ENCODE peak calls at places on chromosomes 3 and 15, in five cellular contexts. One of them, this sample, is unnamed.
A peak's percentile ranks its signal among the peaks of the same experiment; 100 is the strongest.

GRCh38 chr3:153072382-153072781 is 89.6 kb upstream of the RAP2B start:
- DNase-seq in NT2/D1: no peak
- DNase-seq in NCI-H345: no peak
- DNase-seq in RPMI7951: no peak
- DNase-seq in fibroblast of mammary gland: no peak
- DNase-seq in this sample: no peak

GRCh38 chr15:23532019-23532418 is 33.5 kb upstream of the MKRN3 start:
- DNase-seq in RPMI7951: peak; percentile 48
- DNase-seq in NCI-H345: no peak
- DNase-seq in NT2/D1: no peak
- DNase-seq in fibroblast of mammary gland: peak; percentile 1
- DNase-seq in this sample: peak; percentile 2

GRCh38 chr3:185308126-185308754 is 54.4 kb upstream of the EHHADH start:
- DNase-seq in RPMI7951: peak; percentile 64
- DNase-seq in NT2/D1: peak; percentile 88
- DNase-seq in fibroblast of mammary gland: peak; percentile 62
- DNase-seq in NCI-H345: peak; percentile 7
- DNase-seq in this sample: peak; percentile 67

GRCh38 chr3:186361612-186362408 is at the start of gene DGKG:
- DNase-seq in RPMI7951: peak; percentile 21
- DNase-seq in NCI-H345: peak; percentile 94
- DNase-seq in fibroblast of mammary gland: no peak
- DNase-seq in NT2/D1: no peak
- DNase-seq in this sample: peak; percentile 25

GRCh38 chr3:50222169-50222528 is 13.9 kb upstream of the GNAI2 start:
- DNase-seq in NCI-H345: no peak
- DNase-seq in RPMI7951: no peak
- DNase-seq in NT2/D1: no peak
- DNase-seq in fibroblast of mammary gland: no peak
- DNase-seq in this sample: no peak

GRCh38 chr3:197591816-197592215 is 36.0 kb upstream of the BDH1 start:
- DNase-seq in RPMI7951: no peak
- DNase-seq in fibroblast of mammary gland: no peak
- DNase-seq in NCI-H345: no peak
- DNase-seq in NT2/D1: no peak
- DNase-seq in this sample: no peak

GRCh38 chr3:50395070-50395860 is 35.9 kb upstream of the TMEM115 start:
- DNase-seq in NT2/D1: no peak
- DNase-seq in NCI-H345: no peak
- DNase-seq in fibroblast of mammary gland: no peak
- DNase-seq in RPMI7951: no peak
- DNase-seq in this sample: no peak

GRCh38 chr15:68055224-68055705 is 1.1 kb downstream of the PIAS1 start:
- DNase-seq in NCI-H345: peak; percentile 22
- DNase-seq in fibroblast of mammary gland: peak; percentile 61
- DNase-seq in NT2/D1: no peak
- DNase-seq in RPMI7951: peak; percentile 63
- DNase-seq in this sample: peak; percentile 67

GRCh38 chr15:64865998-64866520 is 24.3 kb downstream of the PLEKHO2 start:
- DNase-seq in NCI-H345: no peak
- DNase-seq in RPMI7951: peak; percentile 95
- DNase-seq in fibroblast of mammary gland: peak; percentile 75
- DNase-seq in NT2/D1: peak; percentile 97
- DNase-seq in this sample: peak; percentile 99

GRCh38 chr15:74422723-74423442 is 10.9 kb downstream of the SEMA7A start:
- DNase-seq in RPMI7951: peak; percentile 97
- DNase-seq in fibroblast of mammary gland: peak; percentile 77
- DNase-seq in NT2/D1: peak; percentile 43
- DNase-seq in NCI-H345: no peak
- DNase-seq in this sample: peak; percentile 95

GRCh38 chr3:187227658-187228258 is 30.5 kb downstream of the RTP1 start:
- DNase-seq in NCI-H345: no peak
- DNase-seq in NT2/D1: no peak
- DNase-seq in RPMI7951: no peak
- DNase-seq in fibroblast of mammary gland: peak; percentile 84
- DNase-seq in this sample: peak; percentile 92

GRCh38 chr3:54986294-54986693 is 58.4 kb upstream of the LRTM1 start:
- DNase-seq in NT2/D1: no peak
- DNase-seq in NCI-H345: no peak
- DNase-seq in RPMI7951: no peak
- DNase-seq in fibroblast of mammary gland: no peak
- DNase-seq in this sample: no peak

GRCh38 chr3:82773207-82773606 is 1011.8 kb upstream of the GBE1 start:
- DNase-seq in NCI-H345: no peak
- DNase-seq in fibroblast of mammary gland: no peak
- DNase-seq in NT2/D1: no peak
- DNase-seq in RPMI7951: no peak
- DNase-seq in this sample: no peak

GRCh38 chr3:151609491-151609890 is 124.2 kb upstream of the AADACL2 start:
- DNase-seq in NCI-H345: no peak
- DNase-seq in fibroblast of mammary gland: no peak
- DNase-seq in RPMI7951: no peak
- DNase-seq in NT2/D1: no peak
- DNase-seq in this sample: no peak

GRCh38 chr3:184465883-184466412 is 86.1 kb downstream of the CHRD start:
- DNase-seq in NCI-H345: no peak
- DNase-seq in RPMI7951: no peak
- DNase-seq in NT2/D1: no peak
- DNase-seq in fibroblast of mammary gland: no peak
- DNase-seq in this sample: no peak

GRCh38 chr3:55059027-55059629 is 131.3 kb upstream of the LRTM1 start:
- DNase-seq in fibroblast of mammary gland: peak; percentile 35
- DNase-seq in NCI-H345: no peak
- DNase-seq in RPMI7951: peak; percentile 53
- DNase-seq in NT2/D1: no peak
- DNase-seq in this sample: peak; percentile 14

GRCh38 chr3:34675383-34676120 is 877.1 kb downstream of the PDCD6IP start:
- DNase-seq in NT2/D1: no peak
- DNase-seq in fibroblast of mammary gland: no peak
- DNase-seq in NCI-H345: no peak
- DNase-seq in RPMI7951: no peak
- DNase-seq in this sample: no peak

GRCh38 chr3:49470714-49471420 is 800 bp downstream of the DAG1 start:
- DNase-seq in fibroblast of mammary gland: no peak
- DNase-seq in NCI-H345: peak; percentile 43
- DNase-seq in RPMI7951: no peak
- DNase-seq in NT2/D1: no peak
- DNase-seq in this sample: no peak